ENCODE peak calls at places on chromosomes 7 and 10, in six cellular contexts. J, H, W, T, E and C are unnamed samples.

GRCh38 chr7:18445483-18445882 is 50.1 kb upstream of the HDAC9 start:
- DNase-seq in J (no peak), H (no peak), W (no peak), T (no peak), E (no peak), C (no peak)

GRCh38 chr10:72069751-72070501 is 18.4 kb downstream of the SPOCK2 start:
- DNase-seq in J (no peak), H (no peak), W (peak), T (peak), E (no peak), C (no peak)

GRCh38 chr10:43395571-43396060 is 13.4 kb downstream of the HNRNPF start:
- DNase-seq in J (no peak), H (no peak), W (no peak), T (no peak), E (no peak), C (no peak)

GRCh38 chr7:99030145-99030856 is 113.6 kb downstream of the SMURF1 start:
- DNase-seq in J (no peak), H (no peak), W (no peak), T (no peak), E (no peak), C (no peak)

GRCh38 chr7:158394936-158395335 is 192.7 kb downstream of the PTPRN2 start:
- DNase-seq in J (no peak), H (peak), W (peak), T (peak), E (no peak), C (no peak)

GRCh38 chr7:121547341-121548092 is 151.4 kb upstream of the FAM3C start:
- DNase-seq in J (peak), H (peak), W (no peak), T (peak), E (no peak), C (peak)

GRCh38 chr10:22631185-22631584 is 83.2 kb downstream of the PIP4K2A start:
- DNase-seq in J (no peak), H (no peak), W (no peak), T (no peak), E (no peak), C (no peak)

GRCh38 chr7:44057849-44058758 is 7.3 kb downstream of the PGAM2 start:
- DNase-seq in J (no peak), H (no peak), W (no peak), T (no peak), E (no peak), C (no peak)

GRCh38 chr10:239109-239508 is 103.9 kb downstream of the ZMYND11 start:
- DNase-seq in J (no peak), H (no peak), W (no peak), T (no peak), E (no peak), C (no peak)

GRCh38 chr7:141664450-141664849 is 37.5 kb downstream of the DENND11 start:
- DNase-seq in J (no peak), H (no peak), W (no peak), T (no peak), E (no peak), C (no peak)

GRCh38 chr10:98563811-98564210 is 117.1 kb upstream of the HPS1 start:
- DNase-seq in J (no peak), H (no peak), W (no peak), T (no peak), E (no peak), C (no peak)

GRCh38 chr10:116741391-116742351 is 695 bp downstream of the HSPA12A start:
- DNase-seq in J (no peak), H (peak), W (peak), T (peak), E (no peak), C (no peak)

GRCh38 chr10:28783089-28783488 is 105.8 kb downstream of the BAMBI start:
- DNase-seq in J (peak), H (no peak), W (no peak), T (no peak), E (no peak), C (no peak)

GRCh38 chr10:100886099-100886498 is 26.7 kb upstream of the SLF2 start:
- DNase-seq in J (no peak), H (no peak), W (no peak), T (no peak), E (no peak), C (no peak)

GRCh38 chr10:21497177-21497807 is 28.2 kb downstream of the SKIDA1 start:
- DNase-seq in J (peak), H (no peak), W (no peak), T (peak), E (no peak), C (no peak)

DNA sequence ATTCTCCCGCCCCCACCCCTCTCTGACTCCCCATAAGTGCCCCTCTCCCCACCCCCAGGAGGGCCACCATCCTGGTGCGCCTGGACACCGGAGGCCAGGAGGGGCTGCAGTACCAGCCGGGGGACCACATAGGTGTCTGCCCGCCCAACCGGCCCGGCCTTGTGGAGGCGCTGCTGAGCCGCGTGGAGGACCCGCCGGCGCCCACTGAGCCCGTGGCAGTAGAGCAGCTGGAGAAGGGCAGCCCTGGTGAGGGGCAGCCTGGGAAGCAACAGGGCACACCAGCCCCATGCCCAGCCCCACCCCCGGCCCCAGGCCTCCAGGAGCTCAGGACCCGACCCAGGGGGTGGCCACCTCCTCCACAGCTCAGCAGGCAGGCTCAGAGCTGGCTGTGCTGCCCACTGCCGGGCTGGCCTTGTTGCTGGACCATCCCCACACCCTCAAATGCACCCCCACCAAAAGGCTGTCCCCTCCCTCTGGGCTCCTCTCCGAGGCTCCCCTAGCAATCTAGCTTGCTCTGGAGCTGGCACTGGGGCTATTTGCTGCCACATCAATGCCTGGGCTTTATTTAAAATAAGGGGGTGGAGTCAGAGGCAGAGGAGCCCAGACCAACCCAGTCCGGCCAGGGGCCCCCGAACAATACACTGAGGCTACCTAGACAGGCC is 14.8 kb downstream of the ATG9B start:
- DNase-seq in J (peak), H (no peak), W (peak), T (peak), E (no peak), C (no peak)
- TF ChIP-seq POLR2A in J (no peak), H (no peak), W (no peak), T (no peak), E (no peak), C (no peak)

GRCh38 chr10:13587367-13587766 is 602 bp downstream of the PRPF18 start:
- DNase-seq in J (peak), H (peak), W (peak), T (peak), E (no peak), C (no peak)
- TF ChIP-seq TAF1 in J (no peak), H (no peak), W (no peak), T (no peak), E (no peak), C (no peak)

DNA sequence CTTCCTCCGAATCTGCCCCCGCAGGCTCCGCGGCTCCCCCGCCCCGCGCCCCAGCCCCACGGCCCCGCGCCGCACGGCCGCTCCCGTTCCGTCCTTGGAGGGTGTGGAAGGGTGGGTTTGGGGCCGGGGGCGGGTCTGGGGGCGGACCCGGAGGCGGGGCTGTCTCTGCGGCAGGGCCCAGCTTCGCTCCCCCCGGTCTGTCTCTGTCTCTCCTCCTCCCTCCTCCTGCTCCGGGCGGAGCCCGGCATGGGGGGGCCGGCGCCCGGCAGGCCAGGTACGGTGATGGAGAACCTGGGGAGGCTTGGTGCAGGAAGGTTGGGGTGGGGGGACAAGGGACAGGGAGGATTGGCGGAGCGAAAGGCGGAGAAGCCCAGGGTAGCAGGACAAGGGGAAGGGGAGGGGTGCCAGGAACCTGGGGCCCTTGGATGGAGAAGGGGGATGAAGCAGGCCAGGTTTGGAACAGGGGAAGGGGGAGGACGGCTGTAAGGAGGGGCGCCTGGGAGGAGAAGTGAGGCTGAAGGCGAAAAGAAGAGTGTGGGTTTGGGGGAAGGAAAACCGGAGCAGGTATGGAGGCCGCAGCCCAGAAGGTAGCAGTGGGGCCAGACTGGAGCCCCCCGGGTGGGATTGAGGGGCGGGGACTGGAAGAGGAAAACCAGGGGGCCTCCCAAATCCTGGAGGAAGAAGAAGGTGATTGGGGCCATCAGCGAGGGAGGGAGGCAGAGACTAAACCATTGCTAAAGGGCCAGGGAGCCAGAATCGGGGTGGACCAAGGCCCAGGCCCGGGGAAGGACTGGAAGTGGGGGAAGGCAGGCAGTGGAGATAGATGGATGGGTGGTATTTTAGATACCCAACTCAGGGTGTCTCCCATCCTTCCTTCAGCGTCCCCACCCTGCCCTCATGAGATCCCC is at the start of gene NYAP1:
- DNase-seq in J (no peak), H (no peak), W (peak), T (peak), E (no peak), C (no peak)
- TF ChIP-seq POLR2AphosphoS5 in J (no peak), H (no peak), W (no peak), T (no peak), E (no peak), C (no peak)

GRCh38 chr10:18649364-18649959 is 1.9 kb downstream of the NSUN6 start:
- DNase-seq in J (no peak), H (no peak), W (no peak), T (no peak), E (no peak), C (no peak)

GRCh38 chr10:18647945-18648344 is 3.4 kb downstream of the NSUN6 start:
- DNase-seq in J (no peak), H (no peak), W (no peak), T (no peak), E (no peak), C (no peak)

GRCh38 chr10:18653112-18653511 is 1.7 kb upstream of the NSUN6 start:
- DNase-seq in J (no peak), H (no peak), W (no peak), T (no peak), E (no peak), C (no peak)

GRCh38 chr10:18650618-18651017 is 769 bp downstream of the NSUN6 start:
- DNase-seq in J (no peak), H (no peak), W (no peak), T (no peak), E (no peak), C (no peak)

DNA sequence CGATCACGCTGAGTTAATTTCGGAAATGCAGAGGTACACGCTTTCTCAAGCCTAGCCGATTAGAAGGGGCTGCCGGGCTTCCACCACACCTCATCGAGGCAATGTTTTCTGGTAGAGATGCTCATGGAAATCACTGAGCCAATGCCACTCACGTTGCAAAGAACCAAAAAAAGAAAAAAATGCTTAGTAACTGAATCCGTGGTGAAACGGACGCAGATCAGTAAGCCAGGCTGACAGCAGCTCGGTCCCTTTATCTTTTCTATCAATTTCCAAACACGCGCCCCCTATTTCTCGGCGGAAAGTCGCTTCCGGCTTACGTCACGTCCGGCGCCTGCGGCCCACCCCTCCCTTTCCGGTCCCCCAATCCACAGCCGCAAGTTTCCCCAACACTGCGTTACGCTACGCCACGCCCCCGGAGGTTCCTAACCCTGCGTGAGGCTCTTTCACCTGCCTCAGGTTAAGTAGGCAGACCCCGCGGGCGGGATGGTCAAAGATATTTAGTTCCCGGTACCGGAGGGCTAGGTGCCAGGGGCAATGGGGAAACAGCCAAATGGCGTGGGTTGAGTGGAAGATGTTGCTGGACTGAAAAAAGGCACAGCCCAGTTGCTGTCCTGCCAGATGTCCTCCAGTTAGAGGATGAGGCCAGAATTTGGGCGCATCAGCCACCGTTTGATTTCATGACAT is at the start of gene NSUN6:
- DNase-seq in J (peak), H (peak), W (peak), T (peak), E (peak), C (peak)
- TF ChIP-seq POLR2A in J (peak), H (peak), W (peak), T (peak), E (peak), C (peak)

GRCh38 chr7:72362246-72362645 is 49.9 kb downstream of the CALN1 start:
- DNase-seq in J (no peak), H (no peak), W (no peak), T (no peak), E (no peak), C (no peak)
- TF ChIP-seq TAF1 in J (no peak), H (no peak), W (no peak), T (no peak), E (no peak), C (no peak)

DNA sequence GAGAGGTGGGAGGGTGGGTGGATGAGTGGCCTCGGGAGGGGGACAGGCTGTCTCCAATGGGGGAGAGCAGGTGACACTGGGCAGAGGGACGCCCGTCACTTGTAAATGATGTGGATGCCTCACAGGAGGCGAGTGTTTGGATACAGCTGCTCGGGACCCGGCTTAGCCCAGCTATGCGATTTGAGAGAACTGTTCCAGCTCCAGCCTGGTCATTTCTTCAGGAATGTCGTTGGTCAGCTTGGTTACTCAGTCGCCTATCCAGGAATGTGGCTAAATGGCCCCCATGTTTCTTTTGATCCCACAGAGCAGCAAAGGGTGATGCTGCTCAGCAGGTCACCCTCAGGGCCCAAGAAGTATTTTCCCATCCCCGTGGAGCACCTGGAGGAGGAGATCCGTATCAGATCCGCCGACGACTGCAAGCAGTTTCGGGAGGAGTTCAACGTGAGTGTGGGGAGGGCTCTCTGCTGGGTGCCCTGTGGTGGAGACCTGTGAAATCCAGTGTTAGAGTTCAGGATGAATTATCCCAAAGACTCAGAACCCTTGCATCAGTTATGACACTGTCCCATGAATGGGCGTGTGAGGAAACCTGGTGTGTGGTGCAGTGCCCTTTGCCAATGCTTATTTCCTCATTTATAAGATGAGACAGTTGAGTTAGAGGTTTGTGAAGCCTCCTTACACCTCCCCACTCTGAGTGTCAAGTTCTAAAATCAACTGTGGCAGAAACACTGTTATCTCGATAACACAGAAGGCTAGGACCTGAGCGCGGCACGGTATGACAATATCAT is 76.8 kb downstream of the MKI67 start:
- DNase-seq in J (no peak), H (no peak), W (no peak), T (no peak), E (no peak), C (no peak)
- TF ChIP-seq POLR2AphosphoS5 in J (no peak), H (no peak), W (no peak), T (no peak), E (no peak), C (no peak)

GRCh38 chr7:74658171-74659004 is 870 bp downstream of the GTF2I start:
- DNase-seq in J (peak), H (peak), W (peak), T (peak), E (no peak), C (peak)
- TF ChIP-seq POLR2A in J (no peak), H (no peak), W (peak), T (no peak), E (no peak), C (no peak)